ENCODE peak calls at places on chromosome 10, in eight cellular contexts. F is astrocyte of the hippocampus, D is cardiac muscle cell, N is NAMALWA, X is transverse colon, B is GM13976, C is fibroblast of lung, P is GM23248. W is an unnamed sample.

GRCh38 chr10:130737622-130738021 is 573.9 kb downstream of the TCERG1L start:
- DNase-seq in C (no peak), N (no peak), X (no peak), F (peak; percentile 2), D (peak; percentile 83), B (no peak), P (peak; percentile 0), W (no peak)

GRCh38 chr10:44517635-44518034 is 132.7 kb upstream of the CXCL12 start:
- DNase-seq in P (peak; percentile 18), X (no peak), F (no peak), N (peak; percentile 38), D (no peak), C (no peak), B (no peak), W (no peak)

GRCh38 chr10:49587981-49588380 is 22.1 kb upstream of the SLC18A3 start:
- DNase-seq in P (no peak), D (no peak), F (no peak), N (no peak), X (no peak), B (no peak), C (no peak), W (no peak)

GRCh38 chr10:30775779-30776591 is 146.4 kb upstream of the LYZL2 start:
- DNase-seq in N (no peak), P (peak; percentile 89), X (peak; percentile 35), F (peak; percentile 69), D (no peak), C (peak; percentile 90), B (no peak), W (no peak)

GRCh38 chr10:73841526-73842285 is 30.3 kb upstream of the NDST2 start:
- DNase-seq in F (no peak), B (no peak), P (peak; percentile 79), C (peak; percentile 26), X (no peak), D (no peak), N (no peak), W (no peak)

GRCh38 chr10:125248489-125248888 is 88.1 kb upstream of the CTBP2 start:
- DNase-seq in P (no peak), X (no peak), B (no peak), N (no peak), D (no peak), C (no peak), F (no peak), W (no peak)

GRCh38 chr10:60827791-60828488 is 49.7 kb downstream of the CDK1 start:
- DNase-seq in B (no peak), F (peak; percentile 61), D (no peak), N (no peak), P (peak; percentile 68), C (peak; percentile 94), X (no peak), W (no peak)

GRCh38 chr10:67520924-67521520 is 175.0 kb downstream of the CTNNA3 start:
- DNase-seq in X (peak; percentile 10), P (peak; percentile 70), D (peak; percentile 67), B (peak; percentile 41), F (peak; percentile 78), C (peak; percentile 48), N (peak; percentile 69), W (peak; percentile 36)

GRCh38 chr10:101032637-101033201 is 1.7 kb downstream of the SFXN3 start:
- DNase-seq in F (peak; percentile 94), B (no peak), D (no peak), X (no peak), C (peak; percentile 93), P (peak; percentile 94), N (no peak), W (peak; percentile 84)

GRCh38 chr10:110209399-110209925 is 2.1 kb downstream of the MXI1 start:
- DNase-seq in B (peak; percentile 47), F (peak; percentile 74), C (peak; percentile 67), D (peak; percentile 85), P (peak; percentile 90), N (peak; percentile 85), X (peak; percentile 71), W (peak; percentile 81)

GRCh38 chr10:124705817-124706461 is 38.2 kb downstream of the FAM53B start:
- DNase-seq in X (no peak), F (no peak), C (no peak), D (no peak), B (no peak), N (no peak), P (no peak), W (no peak)

GRCh38 chr10:120978589-120979252 is 127.6 kb downstream of the WDR11 start:
- DNase-seq in C (no peak), F (no peak), P (no peak), B (no peak), D (no peak), N (no peak), X (no peak), W (no peak)

W was measured in BE2C.